ENCODE peak calls at places on chromosomes 12 and 14, in four cellular contexts. One of them, this sample, is unnamed.

GRCh38 chr12:30622509-30622908 is 73.2 kb downstream of the IPO8 start:
- DNase-seq in AG10803: peak; percentile 47
- DNase-seq in fibroblast of mammary gland: peak; percentile 80
- DNase-seq in brain microvascular endothelial cell: peak; percentile 45
- DNase-seq in this sample: no peak

GRCh38 chr12:92574046-92574783 is 128.6 kb upstream of the PLEKHG7 start:
- DNase-seq in AG10803: peak; percentile 39
- DNase-seq in fibroblast of mammary gland: peak; percentile 31
- DNase-seq in brain microvascular endothelial cell: peak; percentile 29
- DNase-seq in this sample: no peak

GRCh38 chr12:22978962-22979361 is 354.0 kb downstream of the ETNK1 start:
- DNase-seq in AG10803: peak; percentile 98
- DNase-seq in fibroblast of mammary gland: peak; percentile 98
- DNase-seq in brain microvascular endothelial cell: peak; percentile 87
- DNase-seq in this sample: no peak

GRCh38 chr14:51205486-51205885 is 34.6 kb upstream of the TMX1 start:
- DNase-seq in AG10803: no peak
- DNase-seq in fibroblast of mammary gland: peak; percentile 47
- DNase-seq in brain microvascular endothelial cell: no peak
- DNase-seq in this sample: no peak

GRCh38 chr12:110109037-110109836 is 14.9 kb upstream of the IFT81 start:
- DNase-seq in AG10803: peak; percentile 100
- DNase-seq in fibroblast of mammary gland: peak; percentile 100
- DNase-seq in brain microvascular endothelial cell: peak; percentile 99
- DNase-seq in this sample: peak; percentile 30

GRCh38 chr14:55103005-55103640 is 25.9 kb upstream of the LGALS3 start:
- DNase-seq in AG10803: peak; percentile 96
- DNase-seq in fibroblast of mammary gland: peak; percentile 99
- DNase-seq in brain microvascular endothelial cell: peak; percentile 86
- DNase-seq in this sample: peak; percentile 36

GRCh38 chr12:21220266-21220665 is 89.3 kb downstream of the SLCO1B1 start:
- DNase-seq in AG10803: no peak
- DNase-seq in fibroblast of mammary gland: no peak
- DNase-seq in brain microvascular endothelial cell: no peak
- DNase-seq in this sample: no peak

GRCh38 chr12:80979251-80979650 is 41.5 kb upstream of the LIN7A start:
- DNase-seq in AG10803: no peak
- DNase-seq in fibroblast of mammary gland: no peak
- DNase-seq in brain microvascular endothelial cell: no peak
- DNase-seq in this sample: no peak

GRCh38 chr12:6778212-6778570 is 5.9 kb downstream of the LAG3 start:
- DNase-seq in AG10803: peak; percentile 55
- DNase-seq in fibroblast of mammary gland: peak; percentile 26
- DNase-seq in brain microvascular endothelial cell: no peak
- DNase-seq in this sample: peak; percentile 44

GRCh38 chr12:119299130-119299529 is 35.4 kb upstream of the CCDC60 start:
- DNase-seq in AG10803: no peak
- DNase-seq in fibroblast of mammary gland: no peak
- DNase-seq in brain microvascular endothelial cell: no peak
- DNase-seq in this sample: no peak

GRCh38 chr12:80551897-80552296 is 107.9 kb downstream of the PTPRQ start:
- DNase-seq in AG10803: peak; percentile 95
- DNase-seq in fibroblast of mammary gland: peak; percentile 98
- DNase-seq in brain microvascular endothelial cell: peak; percentile 94
- DNase-seq in this sample: no peak

DNA sequence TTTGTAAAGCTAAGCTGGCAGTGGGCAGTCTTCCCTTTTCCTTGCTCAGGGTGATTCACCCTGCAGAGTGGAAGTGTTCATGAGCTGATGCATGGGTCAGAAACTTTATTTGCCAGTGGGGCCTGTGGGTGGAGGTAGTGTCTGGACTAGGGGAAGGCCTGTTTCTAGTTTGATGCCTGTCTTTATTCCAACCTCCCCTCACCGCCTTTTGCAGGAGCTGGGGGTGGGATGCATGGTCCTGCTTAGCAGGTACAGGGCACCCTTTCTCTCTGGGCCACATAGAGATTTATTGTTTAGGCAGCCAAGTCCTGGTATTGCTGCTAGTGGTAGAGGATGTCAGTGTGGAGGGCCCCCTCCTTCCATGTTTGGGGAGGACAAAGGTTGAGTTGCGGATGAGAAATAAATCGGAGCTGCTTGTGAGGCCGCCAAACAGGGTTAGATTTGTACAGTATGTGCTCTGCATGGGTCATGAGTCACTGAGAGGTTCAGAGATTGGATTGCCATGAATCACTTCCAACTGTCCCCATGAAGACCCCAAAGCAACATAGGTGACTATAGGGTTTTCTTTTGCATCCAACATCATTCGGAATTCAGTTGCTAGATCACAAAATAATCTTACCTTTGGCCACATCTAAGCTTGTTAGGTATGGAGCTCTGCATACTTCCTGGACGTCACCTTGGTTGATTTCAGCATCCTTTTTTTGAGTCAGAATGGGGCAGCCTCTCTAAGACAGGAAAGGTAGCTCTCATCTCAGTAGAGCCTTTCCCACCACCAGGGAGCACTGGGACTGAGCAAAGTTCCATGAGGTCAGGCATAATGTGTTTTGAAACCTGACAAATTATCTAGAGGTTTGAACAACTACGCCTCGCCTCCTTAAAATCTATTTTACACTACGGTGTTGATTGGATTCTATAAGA is 8.8 kb downstream of the SMOC1 start:
- DNase-seq in AG10803: no peak
- DNase-seq in fibroblast of mammary gland: peak; percentile 89
- DNase-seq in brain microvascular endothelial cell: peak; percentile 16
- DNase-seq in this sample: no peak
- TF ChIP-seq CTCF in AG10803: no peak
- TF ChIP-seq CTCF in fibroblast of mammary gland: no peak
- TF ChIP-seq CTCF in brain microvascular endothelial cell: peak; percentile 12
- TF ChIP-seq CTCF in this sample: no peak

DNA sequence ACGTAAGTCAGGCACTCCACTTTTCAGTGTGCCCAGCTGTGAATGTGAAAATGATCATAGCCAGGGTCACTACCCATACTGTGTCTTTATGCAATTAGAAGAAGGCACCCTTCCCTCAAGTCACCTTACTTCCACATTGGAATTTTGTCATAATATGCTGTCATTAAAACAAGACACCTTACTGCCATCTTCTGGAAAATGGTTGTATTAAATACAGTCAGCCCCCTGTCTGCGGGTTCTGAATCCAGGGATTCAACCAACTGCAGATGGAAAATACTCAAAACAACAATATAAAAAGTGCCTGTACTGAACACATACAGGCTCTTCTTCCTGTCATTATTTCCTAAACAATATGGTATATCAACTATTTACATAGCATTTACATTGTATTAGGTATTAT is 70.2 kb upstream of the TBX5 start:
- DNase-seq in AG10803: peak; percentile 60
- DNase-seq in fibroblast of mammary gland: peak; percentile 62
- DNase-seq in brain microvascular endothelial cell: no peak
- DNase-seq in this sample: no peak
- TF ChIP-seq CTCF in AG10803: peak; percentile 67
- TF ChIP-seq CTCF in fibroblast of mammary gland: peak; percentile 68
- TF ChIP-seq CTCF in brain microvascular endothelial cell: no peak
- TF ChIP-seq CTCF in this sample: no peak

DNA sequence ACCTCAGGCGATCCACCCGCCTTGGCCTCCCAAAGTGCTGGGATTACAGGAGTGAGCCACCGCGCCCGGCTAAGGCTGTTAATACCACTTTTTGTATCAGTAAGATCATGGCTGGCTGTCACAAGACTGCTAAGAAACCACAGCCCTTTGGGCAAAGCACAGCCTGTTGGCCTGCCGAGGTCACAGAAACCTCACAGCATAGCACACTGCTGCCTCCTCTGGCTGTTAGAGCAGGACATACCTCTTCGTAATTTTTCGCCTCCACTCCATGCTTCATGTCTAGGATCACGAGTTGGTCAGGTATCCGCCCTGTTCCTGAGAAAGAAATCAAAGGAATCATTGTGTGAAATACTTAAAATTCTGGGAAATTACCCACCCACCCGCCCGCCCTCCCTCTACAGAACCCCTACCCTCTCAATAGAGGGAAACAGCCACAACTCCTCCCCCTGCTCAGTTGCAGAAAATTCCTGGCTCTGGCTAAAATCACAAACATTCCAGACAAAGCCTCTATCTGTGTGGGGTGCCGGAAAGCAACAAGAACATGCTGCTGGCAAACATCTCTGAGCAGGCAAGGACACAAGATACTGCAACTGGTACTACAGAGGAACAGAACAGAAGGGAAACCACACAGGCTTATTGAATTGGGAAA is 20.7 kb upstream of the NEK9 start:
- DNase-seq in AG10803: peak; percentile 88
- DNase-seq in fibroblast of mammary gland: peak; percentile 85
- DNase-seq in brain microvascular endothelial cell: peak; percentile 90
- DNase-seq in this sample: peak; percentile 35
- TF ChIP-seq CTCF in AG10803: peak; percentile 53
- TF ChIP-seq CTCF in fibroblast of mammary gland: peak; percentile 59
- TF ChIP-seq CTCF in brain microvascular endothelial cell: peak; percentile 81
- TF ChIP-seq CTCF in this sample: peak; percentile 20

DNA sequence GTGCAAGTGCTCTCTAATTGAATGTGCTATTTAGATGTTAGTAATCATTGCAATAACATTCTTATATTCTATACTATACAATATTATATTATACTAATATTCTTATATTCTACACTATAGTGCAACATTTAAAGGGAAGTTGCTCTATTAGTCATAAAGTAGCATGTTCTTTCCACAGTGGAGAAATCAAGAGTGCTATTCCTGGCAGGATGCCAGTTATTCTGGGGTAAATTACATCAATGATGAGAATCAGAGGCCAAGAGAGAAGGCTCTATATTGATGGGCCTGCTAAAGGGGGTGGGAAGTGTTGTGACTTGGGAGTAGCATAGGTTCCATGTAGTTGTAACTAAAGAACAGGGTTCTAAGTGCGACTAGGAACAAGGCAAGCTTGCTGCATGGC is 121.5 kb downstream of the SLC15A5 start:
- DNase-seq in AG10803: no peak
- DNase-seq in fibroblast of mammary gland: peak; percentile 28
- DNase-seq in brain microvascular endothelial cell: peak; percentile 2
- DNase-seq in this sample: no peak
- TF ChIP-seq CTCF in AG10803: no peak
- TF ChIP-seq CTCF in fibroblast of mammary gland: no peak
- TF ChIP-seq CTCF in brain microvascular endothelial cell: no peak
- TF ChIP-seq CTCF in this sample: no peak

GRCh38 chr12:53791735-53792326 is 40.1 kb upstream of the CISTR start:
- DNase-seq in AG10803: peak; percentile 33
- DNase-seq in fibroblast of mammary gland: peak; percentile 28
- DNase-seq in brain microvascular endothelial cell: no peak
- DNase-seq in this sample: peak; percentile 40
- TF ChIP-seq CTCF in AG10803: peak; percentile 57
- TF ChIP-seq CTCF in fibroblast of mammary gland: peak; percentile 52
- TF ChIP-seq CTCF in brain microvascular endothelial cell: peak; percentile 70
- TF ChIP-seq CTCF in this sample: peak; percentile 40

GRCh38 chr14:20989787-20990600 is at the start of gene METTL17:
- DNase-seq in AG10803: peak; percentile 98
- DNase-seq in fibroblast of mammary gland: peak; percentile 97
- DNase-seq in brain microvascular endothelial cell: peak; percentile 97
- DNase-seq in this sample: peak; percentile 82
- TF ChIP-seq CTCF in AG10803: peak; percentile 40
- TF ChIP-seq CTCF in fibroblast of mammary gland: peak; percentile 40
- TF ChIP-seq CTCF in brain microvascular endothelial cell: peak; percentile 68
- TF ChIP-seq CTCF in this sample: peak; percentile 39